ENCODE peak calls at places on chromosomes 1 and 21, in eight cellular contexts. One of them, this sample, is unnamed. For H3K9me3, the result is how much of the 10 kb centered on the place peaks cover.

GRCh38 chr1:8970870-8971337 is 25.2 kb downstream of the CA6 start:
- DNase-seq in fibroblast of lung: no peak
- DNase-seq in CD8-positive, alpha-beta T cell: peak
- DNase-seq in heart right ventricle: no peak
- DNase-seq in kidney: no peak
- DNase-seq in mucosa of descending colon: no peak
- DNase-seq in mammary epithelial cell: no peak
- DNase-seq in uterus: no peak
- DNase-seq in this sample: no peak

GRCh38 chr1:231841616-231842344 is 215.2 kb downstream of the DISC1 start:
- DNase-seq in fibroblast of lung: peak
- DNase-seq in CD8-positive, alpha-beta T cell: no peak
- DNase-seq in heart right ventricle: no peak
- DNase-seq in kidney: no peak
- DNase-seq in mucosa of descending colon: no peak
- DNase-seq in mammary epithelial cell: peak
- DNase-seq in uterus: no peak
- DNase-seq in this sample: no peak

GRCh38 chr1:211332036-211332616 is 5.5 kb downstream of the TRAF5 start:
- DNase-seq in fibroblast of lung: no peak
- DNase-seq in CD8-positive, alpha-beta T cell: no peak
- DNase-seq in heart right ventricle: no peak
- DNase-seq in kidney: no peak
- DNase-seq in mucosa of descending colon: no peak
- DNase-seq in mammary epithelial cell: no peak
- DNase-seq in uterus: no peak
- DNase-seq in this sample: no peak

GRCh38 chr1:198771562-198772153 is 132.8 kb downstream of the PTPRC start:
- DNase-seq in fibroblast of lung: peak
- DNase-seq in CD8-positive, alpha-beta T cell: no peak
- DNase-seq in heart right ventricle: no peak
- DNase-seq in kidney: no peak
- DNase-seq in mucosa of descending colon: no peak
- DNase-seq in mammary epithelial cell: no peak
- DNase-seq in uterus: no peak
- DNase-seq in this sample: no peak

GRCh38 chr1:182143825-182144661 is 82.5 kb upstream of the ZNF648 start:
- DNase-seq in fibroblast of lung: peak
- DNase-seq in CD8-positive, alpha-beta T cell: no peak
- DNase-seq in heart right ventricle: peak
- DNase-seq in kidney: peak
- DNase-seq in mucosa of descending colon: peak
- DNase-seq in mammary epithelial cell: peak
- DNase-seq in uterus: peak
- DNase-seq in this sample: no peak

GRCh38 chr1:162666006-162666645 is 33.9 kb downstream of the DDR2 start:
- DNase-seq in fibroblast of lung: peak
- DNase-seq in CD8-positive, alpha-beta T cell: no peak
- DNase-seq in heart right ventricle: no peak
- DNase-seq in kidney: no peak
- DNase-seq in mucosa of descending colon: no peak
- DNase-seq in mammary epithelial cell: no peak
- DNase-seq in uterus: no peak
- DNase-seq in this sample: no peak

GRCh38 chr1:189609206-189609605 is 868.5 kb downstream of the BRINP3 start:
- DNase-seq in fibroblast of lung: no peak
- DNase-seq in CD8-positive, alpha-beta T cell: no peak
- DNase-seq in heart right ventricle: no peak
- DNase-seq in kidney: no peak
- DNase-seq in mucosa of descending colon: no peak
- DNase-seq in mammary epithelial cell: no peak
- DNase-seq in uterus: no peak
- DNase-seq in this sample: no peak

GRCh38 chr1:4581807-4582206 is 72.6 kb upstream of the AJAP1 start:
- DNase-seq in fibroblast of lung: no peak
- DNase-seq in CD8-positive, alpha-beta T cell: no peak
- DNase-seq in heart right ventricle: no peak
- DNase-seq in kidney: no peak
- DNase-seq in mucosa of descending colon: no peak
- DNase-seq in mammary epithelial cell: no peak
- DNase-seq in uterus: no peak
- DNase-seq in this sample: no peak

GRCh38 chr21:17560377-17560776 is 47.5 kb downstream of the CXADR start:
- DNase-seq in fibroblast of lung: no peak
- DNase-seq in CD8-positive, alpha-beta T cell: no peak
- DNase-seq in heart right ventricle: no peak
- DNase-seq in kidney: no peak
- DNase-seq in mucosa of descending colon: no peak
- DNase-seq in mammary epithelial cell: no peak
- DNase-seq in uterus: no peak
- DNase-seq in this sample: no peak

GRCh38 chr1:108777839-108778238 is 31.4 kb downstream of the STXBP3 start:
- DNase-seq in fibroblast of lung: no peak
- DNase-seq in CD8-positive, alpha-beta T cell: no peak
- DNase-seq in heart right ventricle: no peak
- DNase-seq in kidney: no peak
- DNase-seq in mucosa of descending colon: no peak
- DNase-seq in mammary epithelial cell: peak
- DNase-seq in uterus: no peak
- DNase-seq in this sample: no peak

GRCh38 chr1:107726860-107727259 is 238.1 kb downstream of the VAV3 start:
- DNase-seq in fibroblast of lung: no peak
- DNase-seq in CD8-positive, alpha-beta T cell: no peak
- DNase-seq in heart right ventricle: no peak
- DNase-seq in kidney: no peak
- DNase-seq in mucosa of descending colon: no peak
- DNase-seq in mammary epithelial cell: no peak
- DNase-seq in uterus: no peak
- DNase-seq in this sample: no peak

GRCh38 chr1:88867743-88868521 is 23.4 kb downstream of the GTF2B start:
- DNase-seq in fibroblast of lung: peak
- DNase-seq in CD8-positive, alpha-beta T cell: no peak
- DNase-seq in heart right ventricle: no peak
- DNase-seq in kidney: no peak
- DNase-seq in mucosa of descending colon: no peak
- DNase-seq in mammary epithelial cell: no peak
- DNase-seq in uterus: no peak
- DNase-seq in this sample: no peak

GRCh38 chr1:178946855-178947687 is 76.2 kb upstream of the ANGPTL1 start:
- DNase-seq in fibroblast of lung: no peak
- DNase-seq in CD8-positive, alpha-beta T cell: no peak
- DNase-seq in heart right ventricle: no peak
- DNase-seq in kidney: no peak
- DNase-seq in mucosa of descending colon: no peak
- DNase-seq in mammary epithelial cell: no peak
- DNase-seq in uterus: no peak
- DNase-seq in this sample: no peak

GRCh38 chr1:29975036-29975694 is 738.8 kb downstream of the PTPRU start:
- DNase-seq in fibroblast of lung: peak
- DNase-seq in CD8-positive, alpha-beta T cell: no peak
- DNase-seq in heart right ventricle: peak
- DNase-seq in kidney: no peak
- DNase-seq in mucosa of descending colon: no peak
- DNase-seq in mammary epithelial cell: peak
- DNase-seq in uterus: no peak
- DNase-seq in this sample: no peak

GRCh38 chr1:25799758-25800537 is at the start of gene SELENON:
- DNase-seq in fibroblast of lung: peak
- DNase-seq in CD8-positive, alpha-beta T cell: no peak
- DNase-seq in heart right ventricle: peak
- DNase-seq in kidney: peak
- DNase-seq in mucosa of descending colon: peak
- DNase-seq in mammary epithelial cell: no peak
- DNase-seq in uterus: peak
- DNase-seq in this sample: no peak

GRCh38 chr1:24878775-24879742 is 51.0 kb downstream of the RUNX3 start:
- DNase-seq in fibroblast of lung: peak
- DNase-seq in CD8-positive, alpha-beta T cell: no peak
- DNase-seq in heart right ventricle: no peak
- DNase-seq in kidney: no peak
- DNase-seq in mucosa of descending colon: peak
- DNase-seq in mammary epithelial cell: no peak
- DNase-seq in uterus: no peak
- DNase-seq in this sample: no peak

GRCh38 chr1:234368320-234369032 is 4.8 kb upstream of the COA6 start:
- DNase-seq in fibroblast of lung: no peak
- DNase-seq in CD8-positive, alpha-beta T cell: no peak
- DNase-seq in heart right ventricle: no peak
- DNase-seq in kidney: no peak
- DNase-seq in mucosa of descending colon: no peak
- DNase-seq in mammary epithelial cell: no peak
- DNase-seq in uterus: no peak
- DNase-seq in this sample: no peak

GRCh38 chr1:91776068-91776794 is 109.7 kb downstream of the TGFBR3 start:
- DNase-seq in fibroblast of lung: no peak
- DNase-seq in CD8-positive, alpha-beta T cell: no peak
- DNase-seq in heart right ventricle: no peak
- DNase-seq in kidney: no peak
- DNase-seq in mucosa of descending colon: no peak
- DNase-seq in mammary epithelial cell: no peak
- DNase-seq in uterus: no peak
- DNase-seq in this sample: no peak

GRCh38 chr1:83581747-83582146 is 417.2 kb downstream of the TTLL7 start:
- DNase-seq in fibroblast of lung: no peak
- DNase-seq in CD8-positive, alpha-beta T cell: no peak
- DNase-seq in heart right ventricle: no peak
- DNase-seq in kidney: no peak
- DNase-seq in mucosa of descending colon: no peak
- DNase-seq in mammary epithelial cell: no peak
- DNase-seq in uterus: no peak
- DNase-seq in this sample: no peak
- H3K9me3 ChIP-seq in fibroblast of lung: under half
- H3K9me3 ChIP-seq in CD8-positive, alpha-beta T cell: under half
- H3K9me3 ChIP-seq in heart right ventricle: under half
- H3K9me3 ChIP-seq in kidney: under half
- H3K9me3 ChIP-seq in mucosa of descending colon: under half
- H3K9me3 ChIP-seq in mammary epithelial cell: under half
- H3K9me3 ChIP-seq in uterus: under half
- H3K9me3 ChIP-seq in this sample: under half

GRCh38 chr1:152535774-152536173 is 21.5 kb downstream of the CRCT1 start:
- DNase-seq in fibroblast of lung: no peak
- DNase-seq in CD8-positive, alpha-beta T cell: no peak
- DNase-seq in heart right ventricle: no peak
- DNase-seq in kidney: no peak
- DNase-seq in mucosa of descending colon: no peak
- DNase-seq in mammary epithelial cell: no peak
- DNase-seq in uterus: no peak
- DNase-seq in this sample: no peak
- H3K9me3 ChIP-seq in fibroblast of lung: under half
- H3K9me3 ChIP-seq in CD8-positive, alpha-beta T cell: under half
- H3K9me3 ChIP-seq in heart right ventricle: under half
- H3K9me3 ChIP-seq in kidney: under half
- H3K9me3 ChIP-seq in mucosa of descending colon: under half
- H3K9me3 ChIP-seq in mammary epithelial cell: under half
- H3K9me3 ChIP-seq in uterus: under half
- H3K9me3 ChIP-seq in this sample: under half

GRCh38 chr1:243585982-243586381 is 264.1 kb downstream of the AKT3 start:
- DNase-seq in fibroblast of lung: no peak
- DNase-seq in CD8-positive, alpha-beta T cell: no peak
- DNase-seq in heart right ventricle: no peak
- DNase-seq in kidney: no peak
- DNase-seq in mucosa of descending colon: no peak
- DNase-seq in mammary epithelial cell: no peak
- DNase-seq in uterus: no peak
- DNase-seq in this sample: no peak
- H3K9me3 ChIP-seq in fibroblast of lung: under half
- H3K9me3 ChIP-seq in CD8-positive, alpha-beta T cell: under half
- H3K9me3 ChIP-seq in heart right ventricle: half or more
- H3K9me3 ChIP-seq in kidney: under half
- H3K9me3 ChIP-seq in mucosa of descending colon: under half
- H3K9me3 ChIP-seq in mammary epithelial cell: under half
- H3K9me3 ChIP-seq in uterus: under half
- H3K9me3 ChIP-seq in this sample: under half

GRCh38 chr21:38221594-38221993 is 35.2 kb upstream of the KCNJ15 start:
- DNase-seq in fibroblast of lung: no peak
- DNase-seq in CD8-positive, alpha-beta T cell: no peak
- DNase-seq in heart right ventricle: no peak
- DNase-seq in kidney: no peak
- DNase-seq in mucosa of descending colon: no peak
- DNase-seq in mammary epithelial cell: peak
- DNase-seq in uterus: no peak
- DNase-seq in this sample: no peak

GRCh38 chr21:38220270-38220737 is 36.5 kb upstream of the KCNJ15 start:
- DNase-seq in fibroblast of lung: no peak
- DNase-seq in CD8-positive, alpha-beta T cell: no peak
- DNase-seq in heart right ventricle: no peak
- DNase-seq in kidney: no peak
- DNase-seq in mucosa of descending colon: no peak
- DNase-seq in mammary epithelial cell: no peak
- DNase-seq in uterus: no peak
- DNase-seq in this sample: no peak

GRCh38 chr21:38227401-38227800 is 29.4 kb upstream of the KCNJ15 start:
- DNase-seq in fibroblast of lung: no peak
- DNase-seq in CD8-positive, alpha-beta T cell: no peak
- DNase-seq in heart right ventricle: no peak
- DNase-seq in kidney: no peak
- DNase-seq in mucosa of descending colon: no peak
- DNase-seq in mammary epithelial cell: peak
- DNase-seq in uterus: no peak
- DNase-seq in this sample: no peak

GRCh38 chr21:38228115-38228514 is 28.7 kb upstream of the KCNJ15 start:
- DNase-seq in fibroblast of lung: no peak
- DNase-seq in CD8-positive, alpha-beta T cell: no peak
- DNase-seq in heart right ventricle: no peak
- DNase-seq in kidney: no peak
- DNase-seq in mucosa of descending colon: no peak
- DNase-seq in mammary epithelial cell: peak
- DNase-seq in uterus: no peak
- DNase-seq in this sample: no peak

DNA sequence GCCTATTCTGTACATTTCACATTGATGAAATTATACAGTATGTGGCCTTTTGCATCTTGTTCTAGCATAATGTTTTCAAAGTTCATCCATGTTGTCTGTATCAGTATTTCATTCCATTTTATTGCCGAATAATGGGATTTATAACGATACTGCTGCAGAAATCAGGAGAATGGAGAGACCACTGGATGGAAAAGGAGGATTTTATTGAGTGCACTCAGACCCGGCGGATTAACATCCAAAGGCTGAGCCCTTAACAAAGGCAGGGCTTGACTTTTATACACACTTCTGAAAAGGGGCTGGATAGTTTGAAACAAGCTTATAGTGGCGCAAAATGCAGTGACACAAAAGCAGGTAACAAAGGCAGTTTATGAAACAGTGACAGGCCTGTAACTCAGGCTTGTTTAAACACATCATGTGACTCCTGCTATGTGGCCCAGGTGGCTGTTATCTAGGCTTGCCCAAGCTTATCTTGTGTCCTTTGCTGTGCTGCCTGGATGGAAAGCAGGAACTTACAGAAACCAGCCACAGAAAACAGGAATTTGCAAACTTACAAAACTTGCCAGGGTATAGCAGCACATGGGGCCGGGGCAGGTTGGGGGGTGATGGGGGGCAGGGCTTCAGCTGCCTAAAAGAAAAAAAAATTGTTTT is 32.8 kb upstream of the KCNJ15 start:
- DNase-seq in fibroblast of lung: peak
- DNase-seq in CD8-positive, alpha-beta T cell: no peak
- DNase-seq in heart right ventricle: no peak
- DNase-seq in kidney: no peak
- DNase-seq in mucosa of descending colon: no peak
- DNase-seq in mammary epithelial cell: peak
- DNase-seq in uterus: no peak
- DNase-seq in this sample: no peak
- H3K9me3 ChIP-seq in fibroblast of lung: under half
- H3K9me3 ChIP-seq in CD8-positive, alpha-beta T cell: under half
- H3K9me3 ChIP-seq in heart right ventricle: under half
- H3K9me3 ChIP-seq in kidney: under half
- H3K9me3 ChIP-seq in mucosa of descending colon: under half
- H3K9me3 ChIP-seq in mammary epithelial cell: under half
- H3K9me3 ChIP-seq in uterus: under half
- H3K9me3 ChIP-seq in this sample: under half